ENCODE peak calls at places on chromosomes 2 and 18, in four cellular contexts. J, R, I and D are unnamed samples.

GRCh38 chr2:192090878-192091277 is 103.9 kb downstream of the TMEFF2 start:
- DNase-seq in J (peak), R (no peak), I (no peak), D (no peak)

GRCh38 chr2:118982039-118982438 is 40.0 kb downstream of the MARCO start:
- DNase-seq in J (no peak), R (no peak), I (no peak), D (no peak)

GRCh38 chr2:38377501-38378258 is 607 bp upstream of the ATL2 start:
- DNase-seq in J (no peak), R (peak), I (no peak), D (no peak)

GRCh38 chr2:190698895-190699294 is 50.0 kb downstream of the NAB1 start:
- DNase-seq in J (peak), R (peak), I (no peak), D (peak)

GRCh38 chr2:160581035-160581434 is 87.4 kb upstream of the RBMS1 start:
- DNase-seq in J (peak), R (peak), I (no peak), D (no peak)

GRCh38 chr18:46160050-46160798 is 56.0 kb downstream of the HAUS1 start:
- DNase-seq in J (no peak), R (no peak), I (no peak), D (no peak)

GRCh38 chr2:43605851-43606250 is 10.0 kb upstream of the THADA start:
- DNase-seq in J (no peak), R (peak), I (no peak), D (no peak)

GRCh38 chr18:2442726-2443275 is 128.5 kb downstream of the METTL4 start:
- DNase-seq in J (no peak), R (peak), I (no peak), D (no peak)

GRCh38 chr2:228689049-228689448 is 507.6 kb upstream of the SPHKAP start:
- DNase-seq in J (peak), R (no peak), I (peak), D (peak)

GRCh38 chr18:8046421-8046820 is 479.3 kb downstream of the PTPRM start:
- DNase-seq in J (no peak), R (no peak), I (no peak), D (no peak)

GRCh38 chr2:186771850-186772463 is 77.0 kb downstream of the ZSWIM2 start:
- DNase-seq in J (peak), R (no peak), I (no peak), D (peak)

GRCh38 chr2:31986906-31987305 is 23.9 kb downstream of the MEMO1 start:
- DNase-seq in J (no peak), R (no peak), I (no peak), D (no peak)

GRCh38 chr2:101776172-101777043 is 78.9 kb downstream of the MAP4K4 start:
- DNase-seq in J (peak), R (no peak), I (no peak), D (no peak)

GRCh38 chr2:235734700-235735205 is 240.9 kb downstream of the AGAP1 start:
- DNase-seq in J (no peak), R (no peak), I (no peak), D (no peak)

DNA sequence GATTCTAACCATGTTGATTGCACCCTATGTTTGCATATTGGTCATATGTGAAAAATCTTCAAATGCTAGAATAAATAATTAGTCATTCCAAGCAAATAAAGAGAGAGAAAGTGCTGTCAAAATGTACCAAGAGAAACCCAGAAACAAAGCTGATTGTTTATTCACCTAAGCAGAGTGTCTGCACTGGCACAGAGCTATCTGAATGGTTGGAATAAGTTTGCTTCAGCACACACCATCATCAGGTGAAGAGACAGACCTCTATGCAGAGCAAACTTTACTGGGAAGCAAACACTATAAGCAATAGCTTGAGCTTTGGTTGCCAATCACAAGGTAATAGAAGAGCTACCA is 25.4 kb downstream of the DSG4 start:
- DNase-seq in J (no peak), R (no peak), I (no peak), D (no peak)
- H3K27ac ChIP-seq in J (no peak), R (no peak), I (no peak), D (no peak)

DNA sequence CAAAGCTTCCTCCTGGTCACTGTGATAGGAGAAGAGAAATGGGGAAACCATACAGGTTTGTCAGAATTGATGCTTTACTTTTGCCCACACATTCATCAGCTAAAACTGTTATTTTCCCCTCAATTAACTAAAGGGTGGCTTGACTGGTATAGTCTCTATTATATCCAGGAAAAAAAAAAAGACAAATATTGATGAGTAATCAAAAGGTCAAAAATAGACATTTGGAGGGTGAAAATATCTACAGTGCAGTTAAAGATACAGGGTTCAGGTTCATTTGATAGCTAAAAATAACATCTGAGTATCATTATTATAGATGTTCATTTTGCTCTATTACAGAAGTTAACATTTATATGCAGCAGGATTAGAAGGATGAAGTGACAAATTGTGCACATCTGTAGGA is 577.6 kb upstream of the FAM98A start:
- DNase-seq in J (no peak), R (no peak), I (no peak), D (no peak)
- H4K5ac ChIP-seq in J (no peak), R (no peak), I (no peak), D (no peak)

DNA sequence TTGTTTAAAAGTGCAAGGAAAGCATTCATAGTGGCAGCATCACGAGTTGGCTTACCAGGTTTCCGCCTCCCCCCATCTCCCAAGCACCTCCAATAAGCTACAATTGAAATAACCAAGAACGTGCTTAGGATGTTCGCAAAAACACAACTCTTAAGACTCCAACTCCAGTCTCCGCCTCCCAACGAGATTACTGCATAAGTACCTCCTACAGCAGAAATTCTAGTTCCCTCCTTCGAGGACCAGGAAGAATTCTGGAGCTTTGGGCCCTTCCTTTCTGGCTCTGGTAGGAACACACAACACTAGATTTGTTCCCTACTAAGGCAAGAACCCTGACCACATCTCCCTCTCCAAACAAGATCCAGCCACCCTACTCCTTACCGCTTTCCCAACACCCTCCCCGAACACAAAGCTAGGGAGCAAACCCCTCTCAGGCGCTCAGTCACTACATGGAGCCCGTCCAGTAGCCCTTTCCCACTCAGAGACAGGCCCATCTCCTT is 741 bp downstream of the ADAM17 start:
- DNase-seq in J (peak), R (peak), I (no peak), D (no peak)
- H3K4ac ChIP-seq in J (peak), R (peak), I (no peak), D (no peak)

GRCh38 chr2:63050916-63051794 is 525 bp downstream of the OTX1 start:
- DNase-seq in J (peak), R (no peak), I (no peak), D (peak)
- H3K27ac ChIP-seq in J (no peak), R (no peak), I (no peak), D (no peak)

GRCh38 chr2:15705839-15706386 is 114.2 kb downstream of the DDX1 start:
- DNase-seq in J (no peak), R (no peak), I (no peak), D (no peak)

GRCh38 chr2:15704788-15705115 is 113.1 kb downstream of the DDX1 start:
- DNase-seq in J (no peak), R (no peak), I (no peak), D (no peak)

GRCh38 chr2:15706986-15707632 is 115.4 kb downstream of the DDX1 start:
- DNase-seq in J (no peak), R (no peak), I (no peak), D (no peak)

GRCh38 chr2:15705310-15705709 is 113.6 kb downstream of the DDX1 start:
- DNase-seq in J (no peak), R (no peak), I (no peak), D (no peak)

DNA sequence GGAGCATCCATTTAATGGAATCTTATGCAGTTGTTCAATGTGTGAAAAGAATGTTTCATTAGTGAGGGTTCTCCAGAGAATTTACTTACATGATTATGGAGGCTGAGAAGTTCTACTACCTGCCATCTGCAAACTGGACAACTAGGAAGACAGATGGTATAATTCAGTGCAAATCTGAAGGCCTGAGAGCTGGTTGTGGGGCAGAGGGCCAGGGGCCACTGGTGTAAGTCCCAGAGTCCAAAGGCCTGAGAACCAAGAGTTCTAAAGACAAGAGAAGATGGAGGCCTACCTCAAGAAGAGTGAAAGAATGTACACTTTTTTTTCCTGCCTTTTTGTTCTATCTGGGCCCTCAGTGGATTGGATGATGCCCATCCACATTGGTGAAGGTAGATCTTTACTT is 114.8 kb downstream of the DDX1 start:
- DNase-seq in J (no peak), R (no peak), I (no peak), D (no peak)
- H4K5ac ChIP-seq in J (no peak), R (no peak), I (no peak), D (no peak)

GRCh38 chr2:16171425-16171920 is 231.1 kb downstream of the MYCN start:
- DNase-seq in J (no peak), R (no peak), I (no peak), D (no peak)
- H3K4ac ChIP-seq in J (no peak), R (no peak), I (no peak), D (no peak)

DNA sequence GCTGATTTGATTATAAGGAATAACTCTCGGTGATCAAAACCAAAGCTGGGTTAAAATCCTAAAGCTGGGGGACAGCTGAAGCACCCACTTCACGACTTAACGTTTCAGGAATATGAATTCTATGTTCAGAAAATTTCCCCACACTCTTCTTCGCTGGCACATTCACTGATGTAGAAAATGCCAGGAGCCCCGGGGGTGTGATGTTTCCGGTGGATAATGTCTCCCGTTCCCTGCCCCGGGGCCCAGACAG is 191.4 kb upstream of the TCF4 start:
- DNase-seq in J (peak), R (no peak), I (no peak), D (no peak)
- H3K27ac ChIP-seq in J (peak), R (no peak), I (no peak), D (no peak)

DNA sequence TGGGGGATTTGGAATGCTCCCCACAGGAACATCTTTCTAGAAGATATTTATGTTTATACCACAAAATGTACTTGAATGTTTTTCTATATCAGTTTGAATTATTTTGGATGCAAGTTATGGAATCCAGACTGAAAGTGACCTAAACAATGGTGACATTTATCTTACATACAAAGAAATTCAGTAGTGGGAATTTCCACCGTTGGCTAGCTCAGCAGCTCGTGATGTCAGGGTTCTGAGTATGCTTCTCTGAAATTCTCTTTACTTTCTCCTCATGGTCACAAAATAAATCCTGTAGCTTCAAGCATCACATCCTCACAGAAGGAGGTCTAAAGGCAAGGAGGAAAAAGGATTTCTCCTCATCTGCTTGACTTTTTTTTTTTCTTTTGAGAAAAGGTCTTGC is 105.3 kb downstream of the AKAIN1 start:
- DNase-seq in J (no peak), R (no peak), I (no peak), D (no peak)
- H4K5ac ChIP-seq in J (no peak), R (no peak), I (no peak), D (no peak)

DNA sequence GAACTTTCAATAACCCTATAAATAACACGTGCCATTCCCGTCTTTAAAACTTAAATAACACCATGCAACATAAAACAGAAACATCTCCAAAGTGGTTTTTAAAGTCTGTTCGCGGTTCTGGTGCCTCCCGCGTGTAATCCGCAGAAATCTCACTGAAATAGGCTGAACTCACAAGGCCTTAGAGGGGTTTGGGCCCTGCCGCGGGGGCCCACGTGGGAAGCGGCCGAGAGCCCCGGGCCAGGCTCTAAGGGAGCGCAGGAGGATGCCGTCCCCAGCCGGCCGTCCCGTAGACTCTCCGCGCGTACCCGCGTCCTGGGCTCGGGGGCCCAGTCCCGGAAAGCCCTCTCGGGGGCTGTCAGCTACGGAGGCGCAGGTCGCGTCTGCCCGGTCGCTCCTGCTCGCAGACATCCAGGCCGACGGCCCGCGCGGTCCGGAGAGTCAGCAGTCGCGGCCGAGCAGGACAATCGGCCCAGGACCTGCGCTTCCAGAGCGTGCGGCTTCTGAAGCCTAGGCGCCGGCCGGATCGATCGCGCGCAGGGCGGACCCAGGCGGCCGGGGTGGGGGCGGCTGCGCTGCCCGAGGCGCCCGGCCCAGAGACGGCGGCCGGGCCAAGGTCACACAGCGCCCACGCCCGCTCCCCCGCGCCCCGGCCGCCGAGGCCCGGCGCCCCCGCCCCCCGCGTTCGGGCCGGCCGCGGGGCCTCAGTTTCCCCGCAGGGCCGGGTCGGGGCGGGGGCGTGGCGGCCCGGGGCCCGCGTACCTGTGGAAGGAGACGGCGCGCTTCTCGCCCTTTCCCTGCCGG is 576 bp downstream of the THAP4 start:
- DNase-seq in J (peak), R (peak), I (no peak), D (peak)
- H3K4ac ChIP-seq in J (no peak), R (peak), I (no peak), D (no peak)

DNA sequence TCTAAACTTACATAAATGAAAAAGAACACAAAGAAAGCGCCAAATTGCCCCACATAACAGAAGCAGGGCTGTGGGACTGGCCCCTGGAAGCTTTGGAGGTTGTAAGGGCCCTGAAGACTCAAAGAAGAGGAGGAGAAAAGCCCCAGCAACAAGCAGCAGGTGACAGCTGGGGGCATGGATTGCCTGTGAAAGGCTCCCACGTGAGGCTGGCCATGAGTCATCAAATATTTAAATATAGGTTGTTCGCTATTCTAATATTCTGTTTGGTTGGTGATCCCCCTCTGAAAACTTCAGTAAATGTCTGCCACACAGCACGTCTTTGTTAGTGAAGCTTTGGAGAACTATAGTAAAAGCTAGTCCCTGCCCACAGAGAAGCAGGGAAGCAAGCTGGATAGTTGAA is 132.4 kb downstream of the MREG start:
- DNase-seq in J (peak), R (peak), I (no peak), D (no peak)
- H3K27ac ChIP-seq in J (no peak), R (no peak), I (no peak), D (no peak)